ENCODE peak calls at places on chromosomes 4 and X, in six cellular contexts. D is heart right ventricle, T is fibroblast of villous mesenchyme, H is tibial artery, Z is body of pancreas, L is GM12865. K is an unnamed sample.

GRCh38 chr4:159283697-159284492 is 181.0 kb downstream of the RAPGEF2 start:
- DNase-seq in D (no peak), T (peak), H (no peak), Z (no peak), L (no peak), K (peak)

GRCh38 chrX:24396930-24397277 is 36.5 kb downstream of the SUPT20HL1 start:
- DNase-seq in D (no peak), T (no peak), H (no peak), Z (no peak), L (no peak), K (no peak)

GRCh38 chrX:136627381-136627780 is 20.6 kb upstream of the CD40LG start:
- DNase-seq in D (no peak), T (no peak), H (no peak), Z (no peak), L (no peak), K (no peak)

GRCh38 chr4:142925161-142925560 is 79.1 kb upstream of the INPP4B start:
- DNase-seq in D (no peak), T (no peak), H (no peak), Z (no peak), L (no peak), K (peak)

GRCh38 chrX:31039327-31039711 is 32.5 kb downstream of the FTHL17 start:
- DNase-seq in D (no peak), T (no peak), H (no peak), Z (no peak), L (no peak), K (no peak)

GRCh38 chrX:71111141-71111843 is at the start of gene IL2RG:
- DNase-seq in D (no peak), T (no peak), H (no peak), Z (no peak), L (peak), K (peak)

GRCh38 chr4:148353571-148353970 is 88.6 kb downstream of the NR3C2 start:
- DNase-seq in D (no peak), T (no peak), H (no peak), Z (no peak), L (no peak), K (no peak)

GRCh38 chrX:77617206-77617605 is 168.8 kb downstream of the ATRX start:
- DNase-seq in D (no peak), T (no peak), H (no peak), Z (no peak), L (no peak), K (peak)

GRCh38 chrX:136260801-136261200 is 9.6 kb upstream of the MAP7D3 start:
- DNase-seq in D (no peak), T (peak), H (no peak), Z (no peak), L (no peak), K (peak)

GRCh38 chr4:101074326-101074725 is 273.0 kb downstream of the PPP3CA start:
- DNase-seq in D (no peak), T (no peak), H (no peak), Z (no peak), L (no peak), K (no peak)

GRCh38 chrX:73944582-73944947 is 359.4 kb upstream of the ZCCHC13 start:
- DNase-seq in D (no peak), T (no peak), H (no peak), Z (no peak), L (no peak), K (no peak)

DNA sequence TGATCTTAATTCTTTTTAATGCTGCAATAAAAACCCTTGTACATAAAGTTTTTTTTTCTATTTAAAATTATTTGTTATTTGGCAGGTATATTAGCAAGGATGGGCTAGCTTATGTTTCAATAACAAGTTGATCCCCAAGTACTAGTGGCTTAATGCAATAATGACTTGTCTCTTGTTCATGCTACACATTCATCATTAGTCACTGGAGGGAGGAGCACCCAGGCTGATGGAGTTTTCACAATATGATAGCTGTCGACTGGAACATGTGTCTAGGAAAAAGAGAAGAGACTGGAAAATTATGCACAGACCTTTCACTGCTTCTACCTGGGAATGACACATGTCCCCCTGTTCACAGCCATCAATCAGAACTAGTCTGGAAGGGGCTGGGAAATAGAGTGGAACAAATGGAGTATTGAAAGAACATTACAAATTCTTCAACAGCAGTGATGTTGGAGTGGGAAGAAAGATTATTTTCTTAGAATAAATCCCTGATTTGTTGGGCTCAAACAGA is 387.9 kb upstream of the RPS6KA3 start:
- DNase-seq in D (no peak), T (no peak), H (no peak), Z (no peak), L (no peak), K (peak)
- TF ChIP-seq CTCF in D (no peak), T (no peak), H (no peak), Z (no peak), L (no peak), K (no peak)

GRCh38 chr4:140049024-140049923 is 104.7 kb downstream of the MAML3 start:
- DNase-seq in D (peak), T (peak), H (peak), Z (peak), L (peak), K (peak)
- H3K4me3 ChIP-seq in D (peak), T (peak), H (peak), Z (no peak), L (no peak), K (no peak)

DNA sequence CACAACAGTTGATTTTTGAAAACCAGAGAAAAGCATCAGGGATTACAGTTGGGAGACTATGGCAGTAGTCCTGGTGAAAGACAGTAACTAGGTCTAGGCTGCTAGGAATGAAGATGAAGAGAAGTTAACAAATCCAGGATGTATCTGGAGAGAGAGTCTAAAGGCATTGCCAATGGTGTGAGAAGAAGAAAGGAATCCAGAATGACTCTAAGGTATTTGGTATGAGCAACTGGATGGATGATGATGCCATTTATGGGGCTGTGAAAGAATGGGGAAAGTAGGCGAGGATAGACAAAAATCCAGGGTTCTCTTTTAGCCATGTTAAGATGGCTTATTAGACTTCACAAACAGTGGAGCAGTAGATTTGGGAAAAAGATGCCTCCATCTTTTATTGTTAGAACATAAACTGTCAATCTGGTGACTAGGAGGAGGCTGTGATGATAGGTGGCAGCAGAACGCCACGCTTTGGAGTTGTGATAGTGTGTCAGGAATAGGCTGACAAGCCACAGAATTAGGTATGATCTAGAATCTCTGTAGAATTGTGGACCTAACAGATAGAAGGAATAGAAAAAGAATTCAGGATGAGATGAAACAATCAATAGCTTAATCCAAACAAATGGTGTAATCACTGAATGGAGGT is 27.3 kb upstream of the JADE1 start:
- DNase-seq in D (peak), T (no peak), H (peak), Z (peak), L (peak), K (no peak)
- TF ChIP-seq CTCF in D (peak), T (no peak), H (peak), Z (no peak), L (peak), K (peak)

DNA sequence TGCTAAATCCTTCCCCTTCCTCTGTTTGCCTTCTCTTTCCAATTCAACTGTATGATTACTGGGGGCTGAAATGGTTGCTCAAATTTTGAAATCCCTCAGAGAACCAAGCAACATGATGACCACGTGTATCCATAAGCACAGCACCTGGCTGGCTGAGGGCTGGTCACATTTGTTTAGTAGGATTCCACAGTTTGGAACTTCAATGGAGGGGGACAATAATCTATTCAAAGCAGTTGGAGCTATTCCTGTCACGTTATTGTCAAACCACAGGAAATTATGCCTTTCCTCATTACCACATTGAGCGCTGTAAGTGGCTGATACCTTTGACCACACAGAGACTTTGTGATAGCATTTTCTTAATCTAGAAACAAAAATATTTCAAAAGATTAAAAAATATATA is 7.0 kb downstream of the TMSB4X start:
- DNase-seq in D (no peak), T (no peak), H (no peak), Z (no peak), L (peak), K (no peak)
- H3K4me3 ChIP-seq in D (no peak), T (no peak), H (no peak), Z (no peak), L (no peak), K (no peak)

K was measured in bronchial epithelial cell.